ENCODE peak calls at places on chromosomes 12 and 14, in seven cellular contexts. N is fibroblast of lung, T is IMR-90, Q is B cell, Z is body of pancreas, D is A549, M is upper lobe of left lung. V is an unnamed sample.
A peak's percentile ranks its signal among the peaks of the same experiment; 100 is the strongest.

GRCh38 chr14:58107947-58108552 is 44.0 kb downstream of the ARMH4 start:
- DNase-seq in N (peak; percentile 88), T (peak; percentile 79), Q (no peak), Z (peak; percentile 55), D (peak; percentile 76), M (peak; percentile 24), V (peak; percentile 54)

GRCh38 chr14:97888331-97888730 is 1091.1 kb downstream of the VRK1 start:
- DNase-seq in N (no peak), T (no peak), Q (no peak), Z (no peak), D (no peak), M (no peak), V (no peak)

GRCh38 chr14:90576581-90576980 is 179.8 kb downstream of the CALM1 start:
- DNase-seq in N (peak; percentile 85), T (peak; percentile 30), Q (no peak), Z (peak; percentile 23), D (no peak), M (no peak), V (no peak)

GRCh38 chr12:50401383-50402155 is 884 bp downstream of the LARP4 start:
- DNase-seq in N (peak; percentile 73), T (peak; percentile 51), Q (no peak), Z (peak; percentile 43), D (peak; percentile 22), M (peak; percentile 58), V (no peak)

GRCh38 chr14:68604822-68605221 is 188.0 kb downstream of the ZFP36L1 start:
- DNase-seq in N (no peak), T (no peak), Q (no peak), Z (no peak), D (no peak), M (no peak), V (no peak)

GRCh38 chr12:98154850-98155249 is 360.5 kb upstream of the TMPO start:
- DNase-seq in N (peak; percentile 1), T (no peak), Q (no peak), Z (peak; percentile 20), D (peak; percentile 23), M (no peak), V (no peak)

GRCh38 chr12:3770891-3771290 is 18.0 kb upstream of the CRACR2A start:
- DNase-seq in N (peak; percentile 84), T (peak; percentile 61), Q (no peak), Z (no peak), D (peak; percentile 49), M (no peak), V (no peak)

GRCh38 chr12:27333311-27334009 is 824 bp downstream of the BMAL2 start:
- DNase-seq in N (no peak), T (no peak), Q (peak; percentile 65), Z (peak; percentile 21), D (no peak), M (peak; percentile 53), V (peak; percentile 53)

GRCh38 chr14:99698642-99699041 is 14.5 kb downstream of the CYP46A1 start:
- DNase-seq in N (no peak), T (no peak), Q (no peak), Z (no peak), D (no peak), M (no peak), V (no peak)

GRCh38 chr12:70994217-70994788 is 73.8 kb upstream of the PTPRR start:
- DNase-seq in N (peak; percentile 97), T (peak; percentile 42), Q (no peak), Z (no peak), D (no peak), M (no peak), V (no peak)

GRCh38 chr14:69610020-69610858 is 1.2 kb upstream of the SUSD6 start:
- DNase-seq in N (no peak), T (no peak), Q (no peak), Z (no peak), D (no peak), M (no peak), V (no peak)

GRCh38 chr12:121530600-121531355 is 50.0 kb downstream of the KDM2B start:
- DNase-seq in N (peak; percentile 80), T (peak; percentile 88), Q (peak; percentile 76), Z (peak; percentile 74), D (peak; percentile 77), M (peak; percentile 86), V (peak; percentile 56)

GRCh38 chr14:68815288-68816182 is 22.7 kb upstream of the ZFP36L1 start:
- DNase-seq in N (no peak), T (no peak), Q (no peak), Z (no peak), D (no peak), M (no peak), V (peak; percentile 46)

GRCh38 chr12:68240975-68241374 is 12.4 kb downstream of the IL22 start:
- DNase-seq in N (peak; percentile 51), T (peak; percentile 57), Q (peak; percentile 59), Z (peak; percentile 7), D (no peak), M (peak; percentile 22), V (peak; percentile 67)

GRCh38 chr14:51070732-51071131 is 24.2 kb downstream of the TRIM9 start:
- DNase-seq in N (no peak), T (peak; percentile 2), Q (no peak), Z (no peak), D (no peak), M (no peak), V (no peak)

GRCh38 chr12:82955020-82955419 is 268.3 kb downstream of the TMTC2 start:
- DNase-seq in N (no peak), T (no peak), Q (no peak), Z (no peak), D (no peak), M (no peak), V (no peak)

GRCh38 chr14:94093418-94093817 is 12.3 kb downstream of the IFI27L1 start:
- DNase-seq in N (no peak), T (no peak), Q (no peak), Z (no peak), D (no peak), M (no peak), V (no peak)

GRCh38 chr12:50442178-50442908 is 41.7 kb downstream of the LARP4 start:
- DNase-seq in N (no peak), T (no peak), Q (no peak), Z (no peak), D (no peak), M (no peak), V (peak; percentile 26)

GRCh38 chr14:99213603-99214002 is 58.4 kb downstream of the BCL11B start:
- DNase-seq in N (no peak), T (no peak), Q (no peak), Z (no peak), D (no peak), M (no peak), V (no peak)

GRCh38 chr14:100754020-100754419 is 27.3 kb downstream of the DLK1 start:
- DNase-seq in N (no peak), T (no peak), Q (no peak), Z (no peak), D (no peak), M (peak; percentile 2), V (no peak)

GRCh38 chr12:106671840-106672239 is 89.0 kb downstream of the RFX4 start:
- DNase-seq in N (no peak), T (no peak), Q (no peak), Z (no peak), D (no peak), M (no peak), V (no peak)

GRCh38 chr14:101063121-101063520 is 159.6 kb upstream of the RTL1 start:
- DNase-seq in N (no peak), T (no peak), Q (no peak), Z (no peak), D (no peak), M (no peak), V (no peak)

DNA sequence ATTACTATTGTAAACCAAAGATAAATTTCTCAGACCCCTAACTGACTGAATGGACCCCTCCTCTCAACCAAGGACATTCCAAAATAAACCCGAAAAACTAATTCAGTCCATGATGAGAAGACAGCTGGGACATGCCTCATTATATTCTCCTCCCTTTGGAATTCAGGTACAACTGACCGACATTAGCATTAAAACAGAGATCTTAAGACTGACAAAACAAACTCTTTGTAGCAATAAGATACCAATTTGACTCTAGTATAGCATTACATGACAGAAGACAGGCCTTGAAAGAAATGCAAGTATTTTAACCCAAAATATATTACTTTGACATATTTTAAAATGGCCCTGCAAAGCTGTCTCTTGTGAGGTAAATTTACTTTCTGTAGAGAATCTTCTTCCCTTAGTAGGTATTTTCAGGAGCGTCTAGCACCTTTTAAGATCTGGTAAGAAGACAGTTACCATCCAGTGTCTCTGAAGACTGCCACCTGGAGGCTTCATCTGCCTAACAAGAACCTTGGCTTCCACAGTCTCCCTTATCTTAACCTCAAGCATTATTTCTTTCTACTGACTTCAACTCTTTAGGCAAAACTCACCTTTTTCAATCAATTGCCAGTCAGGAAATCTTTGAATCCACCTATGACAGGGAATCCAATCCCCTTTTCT is 957.5 kb downstream of the SLC6A15 start:
- DNase-seq in N (no peak), T (no peak), Q (no peak), Z (no peak), D (peak; percentile 12), M (no peak), V (no peak)
- TF ChIP-seq CTCF in N (no peak), T (no peak), Q (no peak), Z (no peak), D (peak; percentile 20), M (no peak), V (peak; percentile 39)

GRCh38 chr14:54642950-54643695 is 76.2 kb downstream of the SAMD4A start:
- DNase-seq in N (peak; percentile 67), T (peak; percentile 46), Q (no peak), Z (no peak), D (peak; percentile 29), M (no peak), V (peak; percentile 28)
- TF ChIP-seq CTCF in N (no peak), T (peak; percentile 36), Q (peak; percentile 36), Z (no peak), D (peak; percentile 51), M (no peak), V (peak; percentile 45)

GRCh38 chr12:77047341-77048202 is 17.8 kb downstream of the E2F7 start:
- DNase-seq in N (no peak), T (no peak), Q (no peak), Z (no peak), D (no peak), M (no peak), V (no peak)
- TF ChIP-seq CTCF in N (peak; percentile 15), T (peak; percentile 26), Q (no peak), Z (no peak), D (no peak), M (no peak), V (no peak)

DNA sequence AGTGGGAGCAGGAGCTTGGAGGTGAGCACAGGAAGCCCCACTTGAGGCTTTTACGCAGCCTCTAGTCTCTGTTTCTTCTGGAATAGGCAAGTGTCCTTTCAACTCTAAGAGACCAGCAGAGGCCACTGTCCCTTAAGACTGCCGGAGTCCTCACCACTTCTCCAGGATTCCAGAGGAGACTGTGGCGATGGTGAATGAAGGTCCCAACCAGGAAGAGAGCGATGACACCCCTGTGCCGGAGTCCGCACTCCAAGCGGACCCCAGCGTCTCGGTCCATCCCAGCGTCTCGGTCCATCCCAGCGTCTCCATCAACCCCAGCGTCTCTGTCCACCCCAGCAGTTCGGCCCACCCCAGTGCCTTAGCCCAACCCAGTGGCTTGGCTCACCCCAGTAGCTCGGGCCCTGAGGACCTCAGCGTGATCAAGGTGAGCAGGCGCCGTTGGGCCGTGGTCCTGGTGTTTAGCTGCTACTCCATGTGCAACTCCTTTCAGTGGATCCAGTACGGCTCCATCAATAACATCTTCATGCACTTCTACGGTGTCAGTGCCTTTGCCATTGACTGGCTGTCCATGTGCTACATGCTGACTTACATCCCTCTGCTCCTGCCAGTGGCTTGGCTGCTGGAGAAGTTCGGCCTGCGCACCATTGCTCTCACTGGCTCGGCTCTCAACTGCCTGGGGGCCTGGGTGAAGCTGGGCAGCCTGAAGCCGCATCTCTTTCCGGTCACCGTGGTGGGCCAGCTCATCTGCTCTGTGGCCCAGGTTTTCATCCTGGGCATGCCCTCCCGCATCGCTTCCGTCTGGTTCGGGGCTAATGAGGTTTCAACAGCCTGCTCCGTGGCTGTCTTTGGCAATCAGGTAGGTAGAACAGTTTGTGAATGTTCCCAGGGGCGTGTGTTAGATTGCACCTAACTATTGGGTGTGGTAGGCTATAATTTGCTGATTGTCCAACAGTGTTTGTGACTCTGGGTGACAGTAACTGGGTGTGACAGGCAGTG is 664 bp downstream of the FLVCR2 start:
- DNase-seq in N (peak; percentile 76), T (peak; percentile 31), Q (no peak), Z (peak; percentile 51), D (peak; percentile 52), M (peak; percentile 73), V (no peak)
- TF ChIP-seq CTCF in N (peak; percentile 28), T (peak; percentile 19), Q (no peak), Z (no peak), D (peak; percentile 25), M (peak; percentile 20), V (no peak)

V was measured in GM13977.